ENCODE peak calls at places on chromosomes 5 and 9, in seven cellular contexts. O, N, R, Y, E, G and B are unnamed samples.
A peak's percentile ranks its signal among the peaks of the same experiment; 100 is the strongest.

GRCh38 chr9:88803551-88804288 is 187.5 kb upstream of the S1PR3 start:
- DNase-seq in O (no peak), N (no peak), R (no peak), Y (no peak), E (peak; percentile 45), G (peak; percentile 23), B (no peak)

GRCh38 chr5:144436007-144436406 is 265.3 kb downstream of the KCTD16 start:
- DNase-seq in O (no peak), N (no peak), R (no peak), Y (no peak), E (no peak), G (no peak), B (no peak)

GRCh38 chr9:110997847-110998246 is 40.4 kb downstream of the LPAR1 start:
- DNase-seq in O (no peak), N (no peak), R (no peak), Y (peak; percentile 91), E (peak; percentile 77), G (no peak), B (no peak)

GRCh38 chr9:90059436-90059835 is 454.6 kb downstream of the GADD45G start:
- DNase-seq in O (no peak), N (no peak), R (no peak), Y (no peak), E (no peak), G (no peak), B (no peak)

GRCh38 chr5:172113036-172113435 is 75.0 kb downstream of the STK10 start:
- DNase-seq in O (no peak), N (no peak), R (no peak), Y (no peak), E (peak; percentile 43), G (no peak), B (no peak)

GRCh38 chr5:95727764-95728191 is 3.4 kb upstream of the RHOBTB3 start:
- DNase-seq in O (no peak), N (no peak), R (no peak), Y (peak; percentile 57), E (peak; percentile 61), G (no peak), B (no peak)

GRCh38 chr9:4058931-4059330 is 240.9 kb downstream of the GLIS3 start:
- DNase-seq in O (no peak), N (no peak), R (no peak), Y (no peak), E (no peak), G (no peak), B (no peak)

GRCh38 chr9:73039253-73039915 is 86.5 kb upstream of the ALDH1A1 start:
- DNase-seq in O (no peak), N (no peak), R (no peak), Y (peak; percentile 78), E (peak; percentile 52), G (no peak), B (no peak)

GRCh38 chr9:12813960-12814876 is 39.4 kb downstream of the LURAP1L start:
- DNase-seq in O (peak; percentile 100), N (no peak), R (peak; percentile 98), Y (peak; percentile 100), E (peak; percentile 99), G (no peak), B (peak; percentile 98)

GRCh38 chr9:33908749-33909148 is 91.8 kb downstream of the UBE2R2 start:
- DNase-seq in O (no peak), N (no peak), R (no peak), Y (no peak), E (no peak), G (no peak), B (no peak)

GRCh38 chr5:178083942-178084341 is 29.4 kb upstream of the N4BP3 start:
- DNase-seq in O (no peak), N (no peak), R (no peak), Y (no peak), E (no peak), G (no peak), B (no peak)

GRCh38 chr5:57348376-57348775 is 134.2 kb downstream of the ACTBL2 start:
- DNase-seq in O (no peak), N (no peak), R (no peak), Y (no peak), E (no peak), G (no peak), B (no peak)

GRCh38 chr9:17422994-17423680 is 155.7 kb upstream of the SH3GL2 start:
- DNase-seq in O (no peak), N (no peak), R (no peak), Y (peak; percentile 28), E (peak; percentile 0), G (no peak), B (no peak)

GRCh38 chr9:12516573-12516972 is 176.6 kb upstream of the TYRP1 start:
- DNase-seq in O (no peak), N (no peak), R (no peak), Y (no peak), E (no peak), G (no peak), B (no peak)

GRCh38 chr5:134100283-134101011 is 14.0 kb upstream of the TCF7 start:
- DNase-seq in O (no peak), N (peak; percentile 87), R (no peak), Y (peak; percentile 51), E (no peak), G (no peak), B (no peak)

GRCh38 chr9:104388071-104388470 is 116.0 kb upstream of the OR13F1 start:
- DNase-seq in O (no peak), N (no peak), R (no peak), Y (no peak), E (no peak), G (no peak), B (no peak)

GRCh38 chr9:104386425-104387069 is 117.5 kb upstream of the OR13F1 start:
- DNase-seq in O (peak; percentile 12), N (no peak), R (no peak), Y (peak; percentile 57), E (peak; percentile 44), G (peak; percentile 52), B (no peak)

DNA sequence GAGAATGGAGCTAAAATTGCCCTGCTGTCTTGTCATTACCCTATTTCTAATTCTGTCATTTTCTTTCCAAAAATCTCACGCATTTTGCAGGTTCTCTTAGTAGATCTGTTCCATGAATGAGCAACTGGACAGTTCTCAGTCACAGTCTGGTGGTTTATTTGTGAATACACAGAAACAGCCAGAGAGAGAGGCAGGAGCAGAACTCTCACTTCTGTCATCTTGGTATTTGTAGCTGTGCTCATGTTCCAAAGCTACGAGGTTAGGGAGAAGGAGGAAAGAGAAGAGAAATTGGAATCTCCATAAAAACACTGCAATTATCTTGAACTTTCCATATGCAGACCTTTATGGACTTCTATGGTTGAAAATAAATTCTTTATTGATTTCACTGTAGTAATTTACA is 118.0 kb upstream of the OR13F1 start:
- DNase-seq in O (no peak), N (no peak), R (no peak), Y (no peak), E (no peak), G (peak; percentile 4), B (no peak)
- TF ChIP-seq CTCF in O (no peak), N (no peak), R (no peak), Y (no peak), E (no peak), G (no peak), B (no peak)

GRCh38 chr9:137657606-137658005 is 38.8 kb downstream of the EHMT1 start:
- DNase-seq in O (no peak), N (no peak), R (no peak), Y (no peak), E (no peak), G (no peak), B (no peak)
- H3K4me3 ChIP-seq in O (no peak overlapping the region), N (no peak overlapping the region), R (no peak overlapping the region), Y (no peak overlapping the region), E (no peak overlapping the region), G (no peak overlapping the region), B (no peak overlapping the region)

DNA sequence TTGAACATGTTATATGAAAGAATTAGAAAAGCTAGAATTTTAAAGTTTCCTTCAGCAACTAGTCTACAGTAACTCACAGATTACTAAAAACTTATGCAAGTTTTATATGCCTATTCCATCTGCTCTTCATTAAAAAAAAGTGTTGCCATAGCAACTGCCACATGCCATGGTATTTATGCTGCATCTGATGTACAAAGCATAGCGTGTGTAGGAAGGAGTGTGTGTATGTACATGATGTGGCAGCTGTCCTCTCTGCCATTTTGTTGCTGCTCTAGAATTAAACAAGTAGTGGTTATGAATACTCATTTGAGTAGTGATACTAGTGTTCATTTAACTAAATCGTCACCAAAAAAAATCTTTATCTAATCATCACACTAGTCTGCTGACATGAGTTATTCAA is 593.5 kb downstream of the CETN3 start:
- DNase-seq in O (no peak), N (no peak), R (no peak), Y (peak; percentile 20), E (peak; percentile 21), G (no peak), B (no peak)
- TF ChIP-seq CTCF in O (no peak), N (no peak), R (no peak), Y (no peak), E (no peak), G (no peak), B (no peak)

GRCh38 chr5:105817906-105818305 is 1852.8 kb downstream of the EFNA5 start:
- DNase-seq in O (no peak), N (no peak), R (no peak), Y (no peak), E (peak; percentile 5), G (no peak), B (no peak)
- H3K4me3 ChIP-seq in O (no peak overlapping the region), N (no peak overlapping the region), R (no peak overlapping the region), Y (no peak overlapping the region), E (no peak overlapping the region), G (no peak overlapping the region), B (no peak overlapping the region)

DNA sequence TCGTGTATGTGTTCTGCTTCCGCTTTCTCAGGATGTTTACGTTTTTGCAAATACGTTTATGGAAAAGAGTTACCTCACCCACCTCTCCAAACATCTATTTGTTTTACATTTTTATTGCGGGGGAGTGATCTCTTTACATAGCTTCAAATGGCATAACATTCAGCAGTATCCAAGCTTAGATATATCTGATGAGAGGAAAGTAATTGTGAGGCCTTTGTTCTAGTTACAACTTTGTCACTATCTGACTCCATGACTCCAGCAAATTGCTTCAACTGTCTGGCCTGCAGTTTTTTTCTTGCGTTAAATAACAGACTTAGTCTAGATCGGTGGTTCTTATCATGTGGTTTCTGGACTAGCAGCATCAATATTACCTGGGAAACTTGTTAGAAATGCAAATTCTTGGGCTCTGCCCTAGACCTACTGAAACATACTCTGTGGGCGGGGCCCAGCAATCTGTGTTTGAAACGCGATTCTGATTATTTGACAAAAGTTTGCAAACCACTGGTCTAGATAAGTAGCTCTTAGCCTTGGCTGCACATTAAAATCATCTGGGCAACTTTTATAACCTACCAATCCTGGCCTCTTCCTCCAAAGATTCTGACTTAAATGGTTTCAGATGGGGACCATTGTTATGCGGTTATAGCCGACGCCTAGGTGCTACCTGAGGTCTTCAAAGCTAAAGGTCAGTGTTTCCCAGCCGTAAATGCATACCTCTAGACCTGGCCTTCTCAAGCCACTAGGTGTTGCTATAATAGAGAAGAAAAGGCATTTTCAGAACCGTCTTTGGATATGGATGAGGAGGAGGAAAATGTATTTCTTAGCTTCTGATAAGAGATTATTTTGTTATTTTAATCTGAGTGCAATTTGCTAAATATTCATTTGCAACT is 73.9 kb downstream of the C9orf85 start:
- DNase-seq in O (no peak), N (peak; percentile 70), R (no peak), Y (no peak), E (no peak), G (peak; percentile 28), B (no peak)
- TF ChIP-seq CTCF in O (peak; percentile 61), N (peak; percentile 81), R (no peak), Y (no peak), E (no peak), G (no peak), B (no peak)